ENCODE peak calls at places on chromosome 15, in five cellular contexts. L is T47D, F is hippocampal formation, V is iPS-NIHi11, C is fibroblast of mammary gland. E is an unnamed sample.

GRCh38 chr15:85402195-85402921 is 22.0 kb downstream of the AKAP13 start:
- DNase-seq in L (no peak), F (no peak), V (no peak), C (no peak), E (no peak)

GRCh38 chr15:52733078-52733477 is 53.9 kb upstream of the ATOSA start:
- DNase-seq in L (no peak), F (no peak), V (no peak), C (peak), E (no peak)

GRCh38 chr15:62503451-62503850 is 338.4 kb upstream of the C2CD4B start:
- DNase-seq in L (no peak), F (no peak), V (no peak), C (peak), E (no peak)

GRCh38 chr15:27077790-27078189 is 106.8 kb downstream of the GABRG3 start:
- DNase-seq in L (no peak), F (no peak), V (peak), C (no peak), E (no peak)

GRCh38 chr15:84606653-84607120 is 5.9 kb downstream of the ZSCAN2 start:
- DNase-seq in L (no peak), F (no peak), V (no peak), C (no peak), E (no peak)

GRCh38 chr15:93948728-93949127 is 282.6 kb upstream of the MCTP2 start:
- DNase-seq in L (no peak), F (no peak), V (no peak), C (peak), E (no peak)

GRCh38 chr15:29126208-29126536 is 143.4 kb downstream of the NSMCE3 start:
- DNase-seq in L (no peak), F (no peak), V (no peak), C (no peak), E (no peak)

GRCh38 chr15:85414495-85414894 is 34.1 kb downstream of the AKAP13 start:
- DNase-seq in L (no peak), F (peak), V (no peak), C (peak), E (no peak)

GRCh38 chr15:78672285-78673003 is 31.4 kb upstream of the CHRNB4 start:
- DNase-seq in L (peak), F (no peak), V (no peak), C (no peak), E (no peak)

GRCh38 chr15:70602834-70603560 is 160.4 kb downstream of the UACA start:
- DNase-seq in L (no peak), F (peak), V (no peak), C (no peak), E (no peak)

GRCh38 chr15:69104050-69104750 is 56.2 kb upstream of the GLCE start:
- DNase-seq in L (no peak), F (no peak), V (no peak), C (no peak), E (no peak)

GRCh38 chr15:73908030-73908821 is 18.0 kb upstream of the LOXL1 start:
- DNase-seq in L (peak), F (peak), V (peak), C (peak), E (peak)

GRCh38 chr15:51403072-51403878 is 61.8 kb downstream of the GLDN start:
- DNase-seq in L (peak), F (peak), V (peak), C (peak), E (no peak)

GRCh38 chr15:73683624-73684536 is at the start of gene CD276:
- DNase-seq in L (peak), F (peak), V (peak), C (peak), E (no peak)

GRCh38 chr15:101474983-101475382 is 14.5 kb downstream of the PCSK6 start:
- DNase-seq in L (no peak), F (no peak), V (no peak), C (no peak), E (no peak)

GRCh38 chr15:49675051-49675450 is 54.2 kb downstream of the DTWD1 start:
- DNase-seq in L (no peak), F (no peak), V (no peak), C (peak), E (no peak)

GRCh38 chr15:35055416-35056105 is 29.5 kb downstream of the NANOGP8 start:
- DNase-seq in L (no peak), F (no peak), V (no peak), C (no peak), E (no peak)

GRCh38 chr15:23628612-23629233 is 18.9 kb downstream of the MAGEL2 start:
- DNase-seq in L (no peak), F (no peak), V (no peak), C (no peak), E (no peak)

GRCh38 chr15:72503147-72503546 is 29.0 kb downstream of the ARIH1 start:
- DNase-seq in L (no peak), F (no peak), V (no peak), C (no peak), E (no peak)

GRCh38 chr15:101296418-101297405 is 1.7 kb upstream of the SNRPA1 start:
- DNase-seq in L (no peak), F (no peak), V (no peak), C (peak), E (no peak)

E was measured in activated T-helper 2 cell treated with anti-CD3 and anti-CD28 coated beads, Interferon-gamma antibody, Interleukin-2, Interleukin-4, amounts not matched to agents 10 μg/mL and 5 μg/mL and 100 μg/mL, durations not matched to agents 14 hours and 24 hours and 36 hours.